ENCODE peak calls at places on chromosome 16, in nine cellular contexts. L is left ventricle myocardium inferior, E is WTC11, W is amniotic stem cell, U is IMR-90, Q is GM04504, X is KBM-7, G is Caco-2, V is skeletal muscle cell. J is an unnamed sample.

GRCh38 chr16:56647641-56648431 is 3.9 kb upstream of the MT1B start:
- DNase-seq in L (no peak), E (peak; percentile 58), W (no peak), U (no peak), Q (no peak), X (no peak), G (no peak), V (no peak), J (no peak)

GRCh38 chr16:78504391-78504945 is 405.0 kb downstream of the WWOX start:
- DNase-seq in L (peak; percentile 36), E (no peak), W (no peak), U (no peak), Q (no peak), X (no peak), G (no peak), V (no peak), J (no peak)

GRCh38 chr16:86638642-86639041 is 60.3 kb downstream of the FOXL1 start:
- DNase-seq in L (no peak), E (no peak), W (no peak), U (no peak), Q (no peak), X (no peak), G (no peak), V (no peak), J (no peak)

GRCh38 chr16:77169650-77170236 is 21.2 kb upstream of the MON1B start:
- DNase-seq in L (no peak), E (peak; percentile 70), W (no peak), U (peak; percentile 34), Q (peak; percentile 1), X (peak; percentile 54), G (peak; percentile 41), V (no peak), J (no peak)

GRCh38 chr16:56203052-56203451 is 11.8 kb downstream of the GNAO1 start:
- DNase-seq in L (no peak), E (peak; percentile 45), W (no peak), U (peak; percentile 6), Q (no peak), X (peak; percentile 43), G (no peak), V (no peak), J (no peak)

GRCh38 chr16:86576591-86577313 is 1.6 kb upstream of the FOXL1 start:
- DNase-seq in L (no peak), E (peak; percentile 31), W (no peak), U (no peak), Q (no peak), X (no peak), G (no peak), V (peak; percentile 61), J (no peak)

GRCh38 chr16:69404275-69404805 is 18.5 kb upstream of the TERF2 start:
- DNase-seq in L (no peak), E (no peak), W (no peak), U (peak; percentile 40), Q (no peak), X (no peak), G (peak; percentile 96), V (no peak), J (peak; percentile 33)

GRCh38 chr16:30535777-30536190 is 1.1 kb upstream of the ZNF747 start:
- DNase-seq in L (peak; percentile 70), E (peak; percentile 77), W (no peak), U (peak; percentile 62), Q (peak; percentile 39), X (peak; percentile 69), G (peak; percentile 86), V (peak; percentile 25), J (no peak)

GRCh38 chr16:4231367-4231766 is 10.5 kb downstream of the SRL start:
- DNase-seq in L (no peak), E (no peak), W (no peak), U (no peak), Q (no peak), X (no peak), G (no peak), V (no peak), J (no peak)

GRCh38 chr16:58638148-58639036 is 8.8 kb upstream of the CNOT1 start:
- DNase-seq in L (peak; percentile 26), E (peak; percentile 45), W (peak; percentile 78), U (peak; percentile 91), Q (peak; percentile 76), X (peak; percentile 33), G (peak; percentile 87), V (peak; percentile 63), J (no peak)